ENCODE peak calls at places on chromosomes 13 and 19, in six cellular contexts. F, Q, S, N, I and R are unnamed samples.

GRCh38 chr19:15240539-15240938 is 8.3 kb upstream of the EPHX3 start:
- DNase-seq in Q (no peak), I (no peak), N (no peak), S (no peak), F (no peak), R (no peak)

GRCh38 chr13:43307921-43308433 is 284.6 kb downstream of the DNAJC15 start:
- DNase-seq in Q (peak), I (no peak), N (no peak), F (peak), S (peak), R (peak)

GRCh38 chr13:23018143-23018542 is 162.6 kb upstream of the SGCG start:
- DNase-seq in N (no peak), I (no peak), S (no peak), F (no peak), Q (no peak), R (no peak)

GRCh38 chr19:8050274-8051096 is 2.1 kb upstream of the CCL25 start:
- DNase-seq in N (peak), S (peak), I (peak), F (peak), Q (peak), R (peak)

GRCh38 chr13:110396913-110397379 is 89.9 kb downstream of the COL4A2 start:
- DNase-seq in F (peak), S (peak), N (no peak), Q (peak), I (no peak), R (no peak)

GRCh38 chr13:100340865-100341264 is 247.7 kb downstream of the GGACT start:
- DNase-seq in F (no peak), Q (no peak), S (no peak), I (no peak), N (no peak), R (no peak)

GRCh38 chr19:35081201-35081600 is 34.4 kb upstream of the FXYD3 start:
- DNase-seq in S (no peak), Q (no peak), N (no peak), I (no peak), F (no peak), R (no peak)

GRCh38 chr19:45103625-45104319 is 10.8 kb downstream of the PPP1R37 start:
- DNase-seq in S (no peak), N (no peak), F (no peak), I (no peak), Q (no peak), R (no peak)

GRCh38 chr19:2543463-2544442 is 67.8 kb downstream of the GADD45B start:
- DNase-seq in N (peak), F (peak), Q (peak), S (peak), I (peak), R (peak)

GRCh38 chr19:46201413-46202310 is 27.9 kb upstream of the IGFL1 start:
- DNase-seq in Q (no peak), N (no peak), S (no peak), F (no peak), I (no peak), R (peak)

GRCh38 chr13:31686660-31687430 is 52.5 kb upstream of the RXFP2 start:
- DNase-seq in S (no peak), N (no peak), F (no peak), I (no peak), Q (no peak), R (no peak)

GRCh38 chr19:18456974-18457373 is 19.0 kb upstream of the ISYNA1 start:
- DNase-seq in F (no peak), S (peak), I (no peak), Q (peak), N (no peak), R (peak)

GRCh38 chr19:11203194-11204075 is 6.1 kb upstream of the KANK2 start:
- DNase-seq in N (no peak), S (peak), Q (peak), I (peak), F (peak), R (peak)

GRCh38 chr19:34257559-34257924 is 3.2 kb downstream of the GARRE1 start:
- DNase-seq in I (no peak), N (no peak), Q (no peak), F (no peak), S (no peak), R (no peak)

GRCh38 chr13:27126877-27127276 is 44.7 kb downstream of the USP12 start:
- DNase-seq in F (no peak), Q (no peak), I (no peak), S (no peak), N (no peak), R (no peak)

GRCh38 chr13:32225494-32225931 is 89.7 kb downstream of the ZAR1L start:
- DNase-seq in F (no peak), Q (no peak), S (no peak), I (peak), N (no peak), R (no peak)

GRCh38 chr13:26664942-26665341 is 95.6 kb downstream of the GPR12 start:
- DNase-seq in N (no peak), S (no peak), Q (no peak), I (no peak), F (no peak), R (no peak)

GRCh38 chr13:108070925-108071324 is 144.4 kb downstream of the LIG4 start:
- DNase-seq in N (no peak), I (peak), S (no peak), F (no peak), Q (no peak), R (no peak)

GRCh38 chr13:108070491-108070890 is 144.8 kb downstream of the LIG4 start:
- DNase-seq in Q (no peak), N (no peak), S (no peak), F (no peak), I (no peak), R (no peak)

GRCh38 chr13:108069521-108070210 is 145.7 kb downstream of the LIG4 start:
- DNase-seq in F (no peak), N (no peak), S (no peak), Q (no peak), I (no peak), R (no peak)
- H3K4me3 ChIP-seq in F (no peak), N (no peak), S (no peak), Q (no peak), I (no peak), R (no peak)

GRCh38 chr13:28576037-28576436 is 81.1 kb upstream of the FLT1 start:
- DNase-seq in F (no peak), N (no peak), S (no peak), I (no peak), Q (no peak), R (no peak)
- H3K27ac ChIP-seq in F (no peak), N (no peak), S (no peak), I (no peak), Q (no peak), R (no peak)

GRCh38 chr19:29875931-29876330 is 64.1 kb downstream of the CCNE1 start:
- DNase-seq in S (no peak), F (no peak), I (no peak), N (no peak), Q (no peak), R (no peak)

GRCh38 chr19:29873024-29873800 is 61.4 kb downstream of the CCNE1 start:
- DNase-seq in S (peak), Q (peak), F (no peak), N (no peak), I (peak), R (peak)

GRCh38 chr19:29871143-29871542 is 59.4 kb downstream of the CCNE1 start:
- DNase-seq in N (no peak), F (no peak), I (no peak), Q (no peak), S (no peak), R (no peak)

GRCh38 chr19:29873801-29874575 is 62.2 kb downstream of the CCNE1 start:
- DNase-seq in F (no peak), Q (no peak), I (no peak), N (no peak), S (no peak), R (no peak)

GRCh38 chr19:29872224-29872731 is 60.5 kb downstream of the CCNE1 start:
- DNase-seq in I (peak), N (no peak), S (no peak), F (no peak), Q (no peak), R (no peak)
- TF ChIP-seq CTCF in I (no peak), N (peak), S (peak), F (no peak), Q (no peak), R (peak)

GRCh38 chr19:53103141-53103902 is at the start of gene ZNF160:
- DNase-seq in Q (peak), F (peak), S (peak), N (peak), I (peak), R (peak)
- H3K4me3 ChIP-seq in Q (peak), F (peak), S (peak), N (peak), I (peak), R (peak)

DNA sequence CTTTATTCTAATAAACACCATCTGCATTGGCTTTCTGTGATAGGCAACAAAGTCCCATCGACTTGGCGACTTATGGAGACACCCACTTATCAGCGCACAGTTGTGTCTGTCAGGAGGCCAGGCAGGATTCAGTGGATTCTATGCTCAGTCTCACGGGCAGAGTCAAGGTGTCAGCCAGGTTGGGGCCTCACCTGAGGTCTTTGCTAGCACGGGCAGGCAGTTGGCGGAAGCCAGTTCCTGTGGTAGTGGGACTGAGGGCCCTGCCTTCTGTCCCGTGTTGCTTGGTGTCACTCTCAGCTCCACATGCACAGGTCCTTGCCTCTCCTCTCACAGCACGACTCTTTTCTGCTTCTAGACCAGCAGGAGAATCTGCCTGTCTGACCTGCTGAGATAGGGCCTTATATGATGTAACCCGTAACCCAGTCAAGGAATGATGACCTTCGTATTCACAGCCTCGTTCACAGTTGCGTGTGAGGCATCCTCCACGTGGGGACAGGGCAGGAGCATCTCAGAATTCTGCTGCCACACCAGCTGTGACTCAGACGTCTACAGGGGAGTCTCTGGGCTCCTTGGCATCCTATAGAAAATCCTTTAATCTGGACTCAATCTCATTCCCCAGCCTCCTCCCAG is 10.0 kb downstream of the CUL4A start:
- DNase-seq in I (no peak), Q (peak), F (no peak), N (no peak), S (no peak), R (no peak)
- H3K27ac ChIP-seq in I (no peak), Q (no peak), F (no peak), N (no peak), S (peak), R (no peak)

DNA sequence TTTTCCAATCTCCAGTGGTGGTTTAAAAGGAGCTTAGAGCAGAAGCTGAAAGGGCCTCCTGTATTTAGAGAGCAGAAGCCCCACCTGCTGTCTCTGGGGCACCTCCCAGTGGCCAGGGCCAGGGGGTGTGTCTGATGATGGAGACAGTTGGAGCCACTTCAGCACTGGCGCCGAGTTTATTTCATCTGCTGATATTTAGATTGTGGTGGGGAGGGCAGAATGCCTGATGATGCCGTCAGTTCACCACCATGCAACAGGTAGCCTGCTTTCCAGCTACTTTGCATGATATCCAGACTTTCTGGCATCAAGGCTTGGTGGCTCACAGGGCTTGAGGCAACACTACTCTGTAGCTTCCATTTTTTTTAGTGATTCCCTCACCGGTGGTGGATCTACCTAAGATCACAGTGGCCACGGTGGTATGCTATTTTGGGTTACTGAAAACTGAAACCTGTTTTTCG is 371.9 kb downstream of the KCNRG start:
- DNase-seq in N (no peak), S (peak), I (peak), F (no peak), Q (peak), R (peak)
- TF ChIP-seq CTCF in N (no peak), S (peak), I (peak), F (peak), Q (no peak), R (no peak)